ENCODE peak calls at places on chromosome 16, in six cellular contexts. B, C, F, H, X and O are unnamed samples.

GRCh38 chr16:73480381-73480780 is 432.5 kb upstream of the ZFHX3 start:
- DNase-seq in F (no peak), X (no peak), B (no peak), H (no peak), C (no peak), O (no peak)

GRCh38 chr16:68370221-68370920 is 59.6 kb downstream of the PRMT7 start:
- DNase-seq in X (no peak), F (no peak), H (no peak), C (no peak), B (no peak), O (no peak)

GRCh38 chr16:85984947-85985451 is 86.0 kb downstream of the IRF8 start:
- DNase-seq in C (no peak), B (no peak), X (no peak), F (no peak), H (peak; percentile 37), O (peak; percentile 47)

GRCh38 chr16:77212736-77213541 is 13.7 kb downstream of the SYCE1L start:
- DNase-seq in F (peak; percentile 51), X (no peak), H (peak; percentile 77), B (no peak), C (peak; percentile 59), O (peak; percentile 75)

GRCh38 chr16:1816396-1817275 is 10.0 kb downstream of the HAGH start:
- DNase-seq in F (no peak), C (no peak), H (no peak), B (no peak), X (no peak), O (no peak)

GRCh38 chr16:50297301-50298074 is 31.1 kb downstream of the ADCY7 start:
- DNase-seq in C (no peak), B (no peak), F (no peak), H (no peak), X (no peak), O (peak; percentile 5)

GRCh38 chr16:50740747-50741146 is 1.1 kb upstream of the CYLD start:
- DNase-seq in H (no peak), C (no peak), B (no peak), X (no peak), F (no peak), O (no peak)

GRCh38 chr16:5466551-5466950 is 369.0 kb upstream of the EEF2KMT start:
- DNase-seq in F (no peak), H (no peak), C (no peak), X (no peak), B (no peak), O (no peak)

GRCh38 chr16:87461466-87461975 is 31.3 kb downstream of the ZCCHC14 start:
- DNase-seq in C (no peak), H (peak; percentile 81), B (peak; percentile 84), F (peak; percentile 77), X (no peak), O (peak; percentile 93)

GRCh38 chr16:11004957-11005610 is 60.7 kb downstream of the CLEC16A start:
- DNase-seq in F (no peak), B (no peak), X (peak; percentile 58), C (no peak), H (no peak), O (no peak)

GRCh38 chr16:47886631-47887415 is 269.0 kb downstream of the ABCC12 start:
- DNase-seq in X (no peak), B (no peak), F (no peak), C (no peak), H (no peak), O (no peak)

GRCh38 chr16:22912654-22913053 is 98.7 kb downstream of the HS3ST2 start:
- DNase-seq in X (no peak), H (no peak), F (no peak), C (no peak), B (no peak), O (no peak)

GRCh38 chr16:80717611-80718010 is 86.8 kb downstream of the CDYL2 start:
- DNase-seq in B (no peak), C (no peak), X (no peak), F (no peak), H (no peak), O (no peak)

GRCh38 chr16:19406891-19407491 is 10.7 kb upstream of the TMC5 start:
- DNase-seq in F (no peak), H (no peak), X (no peak), B (no peak), C (no peak), O (no peak)

GRCh38 chr16:67942200-67942509 is 1.8 kb downstream of the LCAT start:
- DNase-seq in X (no peak), F (peak; percentile 43), B (peak; percentile 53), H (no peak), C (peak; percentile 25), O (no peak)

GRCh38 chr16:87331241-87331801 is 14.1 kb upstream of the C16orf95 start:
- DNase-seq in B (no peak), C (no peak), F (no peak), H (peak; percentile 18), X (no peak), O (no peak)

GRCh38 chr16:53991181-53992056 is 287.5 kb downstream of the FTO start:
- DNase-seq in H (no peak), F (no peak), C (no peak), X (peak; percentile 55), B (no peak), O (no peak)

GRCh38 chr16:29028457-29029167 is 43.8 kb downstream of the LAT start:
- DNase-seq in X (no peak), C (no peak), F (no peak), H (no peak), B (no peak), O (no peak)

GRCh38 chr16:23934610-23935009 is 98.8 kb downstream of the PRKCB start:
- DNase-seq in B (no peak), C (no peak), F (no peak), X (no peak), H (no peak), O (no peak)

GRCh38 chr16:88442811-88443576 is 10.1 kb upstream of the ZFPM1 start:
- DNase-seq in B (peak; percentile 92), H (peak; percentile 79), C (peak; percentile 76), X (peak; percentile 15), F (peak; percentile 89), O (peak; percentile 83)

GRCh38 chr16:19874026-19874425 is 10.6 kb downstream of the GPRC5B start:
- DNase-seq in H (no peak), B (no peak), C (no peak), F (no peak), X (no peak), O (no peak)

GRCh38 chr16:81005644-81006471 is 827 bp downstream of the CMC2 start:
- DNase-seq in C (no peak), F (peak; percentile 12), B (no peak), X (no peak), H (no peak), O (peak; percentile 85)

GRCh38 chr16:85634747-85635544 is 21.8 kb downstream of the GSE1 start:
- DNase-seq in X (no peak), C (no peak), F (no peak), H (no peak), B (no peak), O (no peak)